ENCODE peak calls at places on chromosomes 12 and 14, in eight cellular contexts. One of them, this sample, is unnamed.

GRCh38 chr12:124420972-124421674 is 126.2 kb downstream of the RFLNA start:
- DNase-seq in EH: no peak
- DNase-seq in kidney epithelial cell: no peak
- DNase-seq in effector memory CD4-positive, alpha-beta T cell: no peak
- DNase-seq in AG04449: no peak
- DNase-seq in hypothalamus: peak
- DNase-seq in ACHN: no peak
- DNase-seq in stimulated activated CD4-positive, alpha-beta T cell treated with anti-CD3 and anti-CD28 coated beads, TNF-alpha, amount 100 ng/mL, for 1 hour: no peak
- DNase-seq in this sample: no peak

GRCh38 chr12:18482601-18483120 is 221.3 kb downstream of the PIK3C2G start:
- DNase-seq in hypothalamus: no peak
- DNase-seq in EH: no peak
- DNase-seq in effector memory CD4-positive, alpha-beta T cell: no peak
- DNase-seq in kidney epithelial cell: no peak
- DNase-seq in stimulated activated CD4-positive, alpha-beta T cell treated with anti-CD3 and anti-CD28 coated beads, TNF-alpha, amount 100 ng/mL, for 1 hour: no peak
- DNase-seq in AG04449: no peak
- DNase-seq in ACHN: no peak
- DNase-seq in this sample: no peak

GRCh38 chr12:48109424-48109823 is 3.5 kb upstream of the SENP1 start:
- DNase-seq in effector memory CD4-positive, alpha-beta T cell: no peak
- DNase-seq in hypothalamus: no peak
- DNase-seq in stimulated activated CD4-positive, alpha-beta T cell treated with anti-CD3 and anti-CD28 coated beads, TNF-alpha, amount 100 ng/mL, for 1 hour: no peak
- DNase-seq in kidney epithelial cell: no peak
- DNase-seq in ACHN: no peak
- DNase-seq in EH: no peak
- DNase-seq in AG04449: no peak
- DNase-seq in this sample: no peak

GRCh38 chr12:29220632-29221336 is 71.7 kb downstream of the FAR2 start:
- DNase-seq in effector memory CD4-positive, alpha-beta T cell: no peak
- DNase-seq in ACHN: no peak
- DNase-seq in EH: no peak
- DNase-seq in AG04449: no peak
- DNase-seq in stimulated activated CD4-positive, alpha-beta T cell treated with anti-CD3 and anti-CD28 coated beads, TNF-alpha, amount 100 ng/mL, for 1 hour: no peak
- DNase-seq in hypothalamus: no peak
- DNase-seq in kidney epithelial cell: no peak
- DNase-seq in this sample: no peak

GRCh38 chr14:38605193-38606114 is 349.6 kb upstream of the CLEC14A start:
- DNase-seq in EH: no peak
- DNase-seq in AG04449: no peak
- DNase-seq in kidney epithelial cell: no peak
- DNase-seq in ACHN: no peak
- DNase-seq in stimulated activated CD4-positive, alpha-beta T cell treated with anti-CD3 and anti-CD28 coated beads, TNF-alpha, amount 100 ng/mL, for 1 hour: no peak
- DNase-seq in hypothalamus: no peak
- DNase-seq in effector memory CD4-positive, alpha-beta T cell: no peak
- DNase-seq in this sample: no peak

GRCh38 chr12:51820721-51821422 is 27.6 kb downstream of the FIGNL2 start:
- DNase-seq in AG04449: no peak
- DNase-seq in kidney epithelial cell: no peak
- DNase-seq in effector memory CD4-positive, alpha-beta T cell: peak
- DNase-seq in ACHN: no peak
- DNase-seq in hypothalamus: peak
- DNase-seq in EH: no peak
- DNase-seq in stimulated activated CD4-positive, alpha-beta T cell treated with anti-CD3 and anti-CD28 coated beads, TNF-alpha, amount 100 ng/mL, for 1 hour: peak
- DNase-seq in this sample: no peak

GRCh38 chr12:124073636-124074035 is 100.6 kb downstream of the ZNF664 start:
- DNase-seq in stimulated activated CD4-positive, alpha-beta T cell treated with anti-CD3 and anti-CD28 coated beads, TNF-alpha, amount 100 ng/mL, for 1 hour: no peak
- DNase-seq in effector memory CD4-positive, alpha-beta T cell: no peak
- DNase-seq in AG04449: no peak
- DNase-seq in hypothalamus: no peak
- DNase-seq in ACHN: no peak
- DNase-seq in kidney epithelial cell: no peak
- DNase-seq in EH: peak
- DNase-seq in this sample: no peak

GRCh38 chr12:124036117-124037109 is 63.4 kb downstream of the ZNF664 start:
- DNase-seq in kidney epithelial cell: no peak
- DNase-seq in effector memory CD4-positive, alpha-beta T cell: no peak
- DNase-seq in AG04449: no peak
- DNase-seq in hypothalamus: no peak
- DNase-seq in ACHN: peak
- DNase-seq in EH: peak
- DNase-seq in stimulated activated CD4-positive, alpha-beta T cell treated with anti-CD3 and anti-CD28 coated beads, TNF-alpha, amount 100 ng/mL, for 1 hour: no peak
- DNase-seq in this sample: no peak

GRCh38 chr12:27305673-27306504 is 26.7 kb upstream of the BMAL2 start:
- DNase-seq in hypothalamus: no peak
- DNase-seq in kidney epithelial cell: no peak
- DNase-seq in EH: peak
- DNase-seq in ACHN: peak
- DNase-seq in effector memory CD4-positive, alpha-beta T cell: no peak
- DNase-seq in AG04449: no peak
- DNase-seq in stimulated activated CD4-positive, alpha-beta T cell treated with anti-CD3 and anti-CD28 coated beads, TNF-alpha, amount 100 ng/mL, for 1 hour: no peak
- DNase-seq in this sample: no peak

This sample was measured in keratinocyte.